ENCODE peak calls at places on chromosome 3, in five cellular contexts. U is MM.1S, Z is GM23248, S is PC-9, A is GM23338. Q is an unnamed sample.

GRCh38 chr3:123584284-123584987 is 417 bp downstream of the HACD2 start:
- DNase-seq in S (no peak), Z (peak; percentile 66), U (no peak), A (peak; percentile 75), Q (peak; percentile 79)

GRCh38 chr3:45927881-45928280 is 15.4 kb upstream of the CXCR6 start:
- DNase-seq in Z (peak; percentile 47), S (no peak), U (no peak), A (no peak), Q (no peak)

GRCh38 chr3:149009732-149010131 is 18.4 kb downstream of the GYG1 start:
- DNase-seq in S (no peak), U (peak; percentile 69), Z (no peak), A (no peak), Q (no peak)

GRCh38 chr3:65246561-65246960 is 558.8 kb upstream of the ADAMTS9 start:
- DNase-seq in A (no peak), Z (no peak), U (no peak), S (no peak), Q (no peak)

GRCh38 chr3:84586427-84586826 is 372.4 kb upstream of the CADM2 start:
- DNase-seq in A (no peak), U (no peak), S (no peak), Z (no peak), Q (no peak)

GRCh38 chr3:39548282-39548681 is 80.8 kb downstream of the MOBP start:
- DNase-seq in S (no peak), U (no peak), Z (no peak), A (no peak), Q (no peak)

GRCh38 chr3:10464068-10464434 is 41.3 kb downstream of the ATP2B2 start:
- DNase-seq in U (no peak), S (no peak), A (no peak), Z (no peak), Q (no peak)

GRCh38 chr3:107983247-107983646 is 107.6 kb downstream of the CD47 start:
- DNase-seq in Z (no peak), A (peak; percentile 28), S (no peak), U (no peak), Q (no peak)

GRCh38 chr3:165206454-165207266 is 10.5 kb upstream of the SLITRK3 start:
- DNase-seq in U (peak; percentile 91), S (peak; percentile 70), A (peak; percentile 89), Z (peak; percentile 93), Q (peak; percentile 68)

GRCh38 chr3:43728476-43728875 is 37.7 kb downstream of the ABHD5 start:
- DNase-seq in A (no peak), U (no peak), S (no peak), Z (no peak), Q (no peak)

GRCh38 chr3:43732747-43733425 is 42.1 kb downstream of the ABHD5 start:
- DNase-seq in Z (peak; percentile 52), A (no peak), U (no peak), S (no peak), Q (no peak)

GRCh38 chr3:43728947-43729346 is 38.2 kb downstream of the ABHD5 start:
- DNase-seq in Z (no peak), A (no peak), S (no peak), U (no peak), Q (no peak)

GRCh38 chr3:43727930-43728329 is 37.2 kb downstream of the ABHD5 start:
- DNase-seq in Z (peak; percentile 74), S (no peak), U (no peak), A (no peak), Q (no peak)

GRCh38 chr3:43729707-43730399 is 39.1 kb downstream of the ABHD5 start:
- DNase-seq in A (no peak), U (no peak), S (peak; percentile 41), Z (no peak), Q (no peak)
- H3F3A ChIP-seq in A (no peaks in the 10 kb centered on the region), U (no peaks in the 10 kb centered on the region), S (no peaks in the 10 kb centered on the region), Z (peaks cover 52% of the 10 kb centered on the region), Q (no peaks in the 10 kb centered on the region)

DNA sequence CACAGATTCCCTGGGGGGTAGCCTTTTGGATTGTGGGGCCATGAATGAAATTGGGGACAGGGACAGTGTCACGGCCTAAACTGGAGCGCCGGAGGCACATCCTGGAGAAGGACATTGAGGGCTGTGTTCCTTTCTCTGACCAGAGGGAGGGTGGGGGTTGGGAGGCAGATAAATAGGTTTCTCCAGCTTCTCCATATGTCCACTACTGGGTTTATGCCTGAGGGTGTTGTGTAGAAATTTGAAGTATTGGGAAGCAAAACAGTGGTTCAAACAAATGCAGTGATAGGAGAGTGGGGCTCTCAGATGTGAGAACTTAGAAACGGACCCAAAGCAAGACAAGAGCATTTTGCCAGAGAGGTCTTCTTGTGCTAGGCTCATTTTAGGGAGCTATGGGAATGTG is 34.3 kb downstream of the TRIM71 start:
- DNase-seq in U (no peak), Z (no peak), A (no peak), S (no peak), Q (no peak)
- H3F3A ChIP-seq in U (no peaks in the 10 kb centered on the region), Z (no peaks in the 10 kb centered on the region), A (peaks cover 50% of the 10 kb centered on the region), S (no peaks in the 10 kb centered on the region), Q (no peaks in the 10 kb centered on the region)

DNA sequence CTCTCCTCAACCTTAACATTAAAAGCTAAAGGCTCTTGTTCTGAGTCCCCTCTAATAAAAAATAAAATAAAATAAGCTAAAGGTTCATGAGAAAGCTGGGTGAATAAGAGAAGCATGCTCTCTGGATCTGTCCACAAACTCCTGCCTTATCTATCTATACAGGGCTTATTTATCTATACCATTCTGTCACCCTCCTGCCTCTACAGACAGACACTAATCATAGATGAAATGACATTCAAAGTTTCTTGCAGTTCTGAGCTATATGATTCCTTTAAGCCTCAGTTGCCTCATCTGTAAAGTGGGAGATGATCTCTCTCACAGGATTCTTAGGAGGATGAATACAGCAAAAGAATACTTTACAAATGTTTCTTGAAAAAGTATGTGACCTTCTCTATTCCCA is 4.4 kb downstream of the SUMF1 start:
- DNase-seq in U (no peak), A (no peak), S (no peak), Z (no peak), Q (no peak)
- H3F3A ChIP-seq in U (no peaks in the 10 kb centered on the region), A (no peaks in the 10 kb centered on the region), S (no peaks in the 10 kb centered on the region), Z (no peaks in the 10 kb centered on the region), Q (peaks cover 5% of the 10 kb centered on the region)

GRCh38 chr3:72181231-72181630 is 396.3 kb upstream of the PROK2 start:
- DNase-seq in A (no peak), Z (no peak), U (no peak), S (no peak), Q (no peak)
- H3F3A ChIP-seq in A (no peaks in the 10 kb centered on the region), Z (peaks cover 7% of the 10 kb centered on the region), U (peaks cover under 1% of the 10 kb centered on the region), S (no peaks in the 10 kb centered on the region), Q (peaks cover 9% of the 10 kb centered on the region)

GRCh38 chr3:21902956-21903355 is 151.9 kb upstream of the ZNF385D start:
- DNase-seq in U (no peak), S (peak; percentile 7), Z (no peak), A (no peak), Q (no peak)

GRCh38 chr3:21901504-21901903 is 150.5 kb upstream of the ZNF385D start:
- DNase-seq in S (no peak), U (no peak), A (no peak), Z (no peak), Q (no peak)
- H3F3A ChIP-seq in S (no peaks in the 10 kb centered on the region), U (no peaks in the 10 kb centered on the region), A (no peaks in the 10 kb centered on the region), Z (no peaks in the 10 kb centered on the region), Q (no peaks in the 10 kb centered on the region)

GRCh38 chr3:187975571-187976360 is 178.2 kb upstream of the LPP start:
- DNase-seq in U (no peak), S (peak; percentile 77), A (no peak), Z (peak; percentile 54), Q (no peak)
- H3F3A ChIP-seq in U (no peaks in the 10 kb centered on the region), S (peaks cover 41% of the 10 kb centered on the region), A (no peaks in the 10 kb centered on the region), Z (peaks cover 18% of the 10 kb centered on the region), Q (peaks cover 10% of the 10 kb centered on the region)

GRCh38 chr3:114456742-114457141 is 162.9 kb downstream of the TIGIT start:
- DNase-seq in Z (no peak), U (peak; percentile 87), A (no peak), S (no peak), Q (no peak)
- H3F3A ChIP-seq in Z (no peaks in the 10 kb centered on the region), U (peaks cover 16% of the 10 kb centered on the region), A (no peaks in the 10 kb centered on the region), S (peaks cover 3% of the 10 kb centered on the region), Q (no peaks in the 10 kb centered on the region)

GRCh38 chr3:15796331-15796730 is 1.4 kb downstream of the ANKRD28 start:
- DNase-seq in U (no peak), A (no peak), S (no peak), Z (no peak), Q (no peak)
- H3F3A ChIP-seq in U (peaks cover 54% of the 10 kb centered on the region), A (no peaks in the 10 kb centered on the region), S (peaks cover 35% of the 10 kb centered on the region), Z (peaks cover 42% of the 10 kb centered on the region), Q (peaks cover 35% of the 10 kb centered on the region)

Q was measured in SK-N-SH.